ENCODE peak calls at places on chromosomes 16 and 17, in five cellular contexts. One of them, this sample, is unnamed. For H3K27me3, the result is how much of the 10 kb centered on the place peaks cover.

GRCh38 chr16:8113843-8114242 is 476.5 kb downstream of the TMEM114 start:
- DNase-seq in stomach: no peak
- DNase-seq in uterus: no peak
- DNase-seq in SK-N-SH: no peak
- DNase-seq in sigmoid colon: no peak
- DNase-seq in this sample: no peak

GRCh38 chr16:84175351-84176081 is 11.3 kb downstream of the TAF1C start:
- DNase-seq in uterus: peak
- DNase-seq in SK-N-SH: peak
- DNase-seq in stomach: peak
- DNase-seq in sigmoid colon: no peak
- DNase-seq in this sample: no peak

GRCh38 chr16:46629331-46629843 is 8.2 kb upstream of the SHCBP1 start:
- DNase-seq in stomach: no peak
- DNase-seq in SK-N-SH: peak
- DNase-seq in sigmoid colon: no peak
- DNase-seq in uterus: no peak
- DNase-seq in this sample: no peak

GRCh38 chr16:31329671-31330552 is 25.1 kb upstream of the ITGAX start:
- DNase-seq in stomach: no peak
- DNase-seq in uterus: no peak
- DNase-seq in sigmoid colon: peak
- DNase-seq in SK-N-SH: no peak
- DNase-seq in this sample: no peak

GRCh38 chr17:16989953-16990860 is 18.3 kb upstream of the TNFRSF13B start:
- DNase-seq in SK-N-SH: no peak
- DNase-seq in sigmoid colon: peak
- DNase-seq in uterus: no peak
- DNase-seq in stomach: no peak
- DNase-seq in this sample: no peak

GRCh38 chr17:20313306-20313705 is 154.0 kb downstream of the LGALS9B start:
- DNase-seq in SK-N-SH: no peak
- DNase-seq in stomach: no peak
- DNase-seq in uterus: no peak
- DNase-seq in sigmoid colon: no peak
- DNase-seq in this sample: no peak

GRCh38 chr17:80601146-80601545 is 56.5 kb downstream of the RPTOR start:
- DNase-seq in uterus: no peak
- DNase-seq in stomach: no peak
- DNase-seq in SK-N-SH: no peak
- DNase-seq in sigmoid colon: no peak
- DNase-seq in this sample: no peak

GRCh38 chr17:57577751-57578607 is 167.1 kb downstream of the CCDC182 start:
- DNase-seq in SK-N-SH: peak
- DNase-seq in uterus: peak
- DNase-seq in stomach: no peak
- DNase-seq in sigmoid colon: peak
- DNase-seq in this sample: no peak

GRCh38 chr17:36133629-36134259 is 30.1 kb downstream of the CCL4 start:
- DNase-seq in uterus: no peak
- DNase-seq in SK-N-SH: no peak
- DNase-seq in stomach: no peak
- DNase-seq in sigmoid colon: no peak
- DNase-seq in this sample: no peak

GRCh38 chr17:65627892-65628622 is 66.6 kb upstream of the AXIN2 start:
- DNase-seq in SK-N-SH: no peak
- DNase-seq in uterus: peak
- DNase-seq in stomach: peak
- DNase-seq in sigmoid colon: peak
- DNase-seq in this sample: peak

GRCh38 chr17:47305302-47305923 is 18.3 kb upstream of the EFCAB13 start:
- DNase-seq in SK-N-SH: no peak
- DNase-seq in stomach: no peak
- DNase-seq in uterus: no peak
- DNase-seq in sigmoid colon: no peak
- DNase-seq in this sample: peak

GRCh38 chr17:38428643-38429371 is 543 bp downstream of the ARHGAP23 start:
- DNase-seq in sigmoid colon: peak
- DNase-seq in SK-N-SH: peak
- DNase-seq in stomach: peak
- DNase-seq in uterus: peak
- DNase-seq in this sample: no peak

GRCh38 chr16:83903739-83904138 is 4.8 kb downstream of the MLYCD start:
- DNase-seq in stomach: no peak
- DNase-seq in uterus: no peak
- DNase-seq in SK-N-SH: no peak
- DNase-seq in sigmoid colon: peak
- DNase-seq in this sample: no peak

GRCh38 chr17:50117202-50118040 is 12.5 kb downstream of the SAMD14 start:
- DNase-seq in sigmoid colon: no peak
- DNase-seq in SK-N-SH: no peak
- DNase-seq in uterus: no peak
- DNase-seq in stomach: peak
- DNase-seq in this sample: no peak

GRCh38 chr17:57178839-57179238 is 77.5 kb upstream of the MSI2 start:
- DNase-seq in uterus: no peak
- DNase-seq in SK-N-SH: no peak
- DNase-seq in sigmoid colon: no peak
- DNase-seq in stomach: no peak
- DNase-seq in this sample: no peak

GRCh38 chr17:83119987-83120864 is 40.8 kb downstream of the METRNL start:
- DNase-seq in SK-N-SH: no peak
- DNase-seq in stomach: no peak
- DNase-seq in uterus: no peak
- DNase-seq in sigmoid colon: no peak
- DNase-seq in this sample: no peak

GRCh38 chr16:57993452-57993851 is 7.0 kb downstream of the ZNF319 start:
- DNase-seq in stomach: no peak
- DNase-seq in sigmoid colon: no peak
- DNase-seq in uterus: no peak
- DNase-seq in SK-N-SH: no peak
- DNase-seq in this sample: no peak

GRCh38 chr17:3207367-3207766 is at the start of gene OR1A1:
- DNase-seq in uterus: no peak
- DNase-seq in sigmoid colon: no peak
- DNase-seq in stomach: no peak
- DNase-seq in SK-N-SH: no peak
- DNase-seq in this sample: no peak

GRCh38 chr17:81523139-81524062 is 4.8 kb upstream of the FSCN2 start:
- DNase-seq in stomach: peak
- DNase-seq in uterus: no peak
- DNase-seq in SK-N-SH: peak
- DNase-seq in sigmoid colon: peak
- DNase-seq in this sample: no peak

GRCh38 chr17:1347681-1348318 is 52.2 kb downstream of the YWHAE start:
- DNase-seq in uterus: peak
- DNase-seq in stomach: peak
- DNase-seq in sigmoid colon: peak
- DNase-seq in SK-N-SH: no peak
- DNase-seq in this sample: peak

GRCh38 chr17:39746145-39746461 is 8.4 kb downstream of the GRB7 start:
- DNase-seq in SK-N-SH: no peak
- DNase-seq in stomach: no peak
- DNase-seq in sigmoid colon: peak
- DNase-seq in uterus: no peak
- DNase-seq in this sample: no peak

GRCh38 chr17:49557204-49558024 is 18.3 kb upstream of the NXPH3 start:
- DNase-seq in sigmoid colon: peak
- DNase-seq in stomach: peak
- DNase-seq in SK-N-SH: peak
- DNase-seq in uterus: no peak
- DNase-seq in this sample: no peak

GRCh38 chr17:74005790-74006189 is 197.7 kb upstream of the RPL38 start:
- DNase-seq in stomach: no peak
- DNase-seq in SK-N-SH: no peak
- DNase-seq in uterus: no peak
- DNase-seq in sigmoid colon: no peak
- DNase-seq in this sample: no peak

GRCh38 chr17:52106638-52107261 is 51.8 kb downstream of the CA10 start:
- DNase-seq in uterus: no peak
- DNase-seq in stomach: peak
- DNase-seq in SK-N-SH: peak
- DNase-seq in sigmoid colon: no peak
- DNase-seq in this sample: no peak

GRCh38 chr16:27204232-27204915 is 1.0 kb downstream of the KDM8 start:
- DNase-seq in SK-N-SH: no peak
- DNase-seq in uterus: no peak
- DNase-seq in stomach: no peak
- DNase-seq in sigmoid colon: no peak
- DNase-seq in this sample: no peak

GRCh38 chr17:82965371-82965770 is 114.0 kb upstream of the METRNL start:
- DNase-seq in uterus: no peak
- DNase-seq in stomach: no peak
- DNase-seq in sigmoid colon: no peak
- DNase-seq in SK-N-SH: no peak
- DNase-seq in this sample: no peak

GRCh38 chr17:373616-374225 is 21.1 kb upstream of the RPH3AL start:
- DNase-seq in sigmoid colon: no peak
- DNase-seq in uterus: no peak
- DNase-seq in stomach: no peak
- DNase-seq in SK-N-SH: no peak
- DNase-seq in this sample: no peak

GRCh38 chr16:27355610-27356009 is 41.8 kb downstream of the IL4R start:
- DNase-seq in SK-N-SH: no peak
- DNase-seq in stomach: peak
- DNase-seq in sigmoid colon: peak
- DNase-seq in uterus: no peak
- DNase-seq in this sample: no peak

GRCh38 chr16:88553739-88554138 is 16.5 kb upstream of the ZC3H18 start:
- DNase-seq in uterus: no peak
- DNase-seq in stomach: no peak
- DNase-seq in sigmoid colon: no peak
- DNase-seq in SK-N-SH: no peak
- DNase-seq in this sample: no peak

GRCh38 chr16:88554711-88555264 is 15.4 kb upstream of the ZC3H18 start:
- DNase-seq in uterus: no peak
- DNase-seq in sigmoid colon: no peak
- DNase-seq in stomach: no peak
- DNase-seq in SK-N-SH: no peak
- DNase-seq in this sample: no peak

GRCh38 chr16:88549671-88550643 is 20.2 kb upstream of the ZC3H18 start:
- DNase-seq in uterus: no peak
- DNase-seq in SK-N-SH: peak
- DNase-seq in stomach: no peak
- DNase-seq in sigmoid colon: no peak
- DNase-seq in this sample: no peak

GRCh38 chr16:88552166-88552565 is 18.0 kb upstream of the ZC3H18 start:
- DNase-seq in uterus: no peak
- DNase-seq in SK-N-SH: no peak
- DNase-seq in sigmoid colon: no peak
- DNase-seq in stomach: no peak
- DNase-seq in this sample: no peak

GRCh38 chr16:88552815-88553214 is 17.4 kb upstream of the ZC3H18 start:
- DNase-seq in sigmoid colon: no peak
- DNase-seq in stomach: no peak
- DNase-seq in uterus: no peak
- DNase-seq in SK-N-SH: no peak
- DNase-seq in this sample: no peak
- H3K27me3 ChIP-seq in sigmoid colon: under half
- H3K27me3 ChIP-seq in stomach: under half
- H3K27me3 ChIP-seq in uterus: under half
- H3K27me3 ChIP-seq in SK-N-SH: under half
- H3K27me3 ChIP-seq in this sample: under half

DNA sequence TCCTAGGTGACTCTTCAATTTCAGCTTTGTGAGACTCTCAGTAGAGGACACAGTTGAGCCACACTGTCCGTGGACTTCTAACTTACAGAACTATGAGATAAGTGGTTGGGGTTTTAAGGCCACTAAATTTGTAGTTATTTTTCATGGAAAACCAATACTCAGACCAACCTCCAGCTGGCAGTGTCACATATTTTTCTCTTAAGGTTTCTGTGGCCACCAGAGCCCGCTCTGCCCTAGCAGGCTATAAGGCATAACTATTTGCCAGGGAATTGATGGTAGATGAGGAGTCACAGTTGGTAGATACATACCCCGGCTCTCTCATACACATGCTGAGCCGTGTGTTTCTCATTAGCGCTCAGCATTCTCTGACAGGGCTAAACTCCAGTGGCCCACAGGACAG is 336.8 kb upstream of the MON1B start:
- DNase-seq in SK-N-SH: peak
- DNase-seq in stomach: no peak
- DNase-seq in uterus: no peak
- DNase-seq in sigmoid colon: no peak
- DNase-seq in this sample: no peak
- TF ChIP-seq CTCF in SK-N-SH: peak
- TF ChIP-seq CTCF in stomach: no peak
- TF ChIP-seq CTCF in uterus: no peak
- TF ChIP-seq CTCF in sigmoid colon: no peak
- TF ChIP-seq CTCF in this sample: peak

DNA sequence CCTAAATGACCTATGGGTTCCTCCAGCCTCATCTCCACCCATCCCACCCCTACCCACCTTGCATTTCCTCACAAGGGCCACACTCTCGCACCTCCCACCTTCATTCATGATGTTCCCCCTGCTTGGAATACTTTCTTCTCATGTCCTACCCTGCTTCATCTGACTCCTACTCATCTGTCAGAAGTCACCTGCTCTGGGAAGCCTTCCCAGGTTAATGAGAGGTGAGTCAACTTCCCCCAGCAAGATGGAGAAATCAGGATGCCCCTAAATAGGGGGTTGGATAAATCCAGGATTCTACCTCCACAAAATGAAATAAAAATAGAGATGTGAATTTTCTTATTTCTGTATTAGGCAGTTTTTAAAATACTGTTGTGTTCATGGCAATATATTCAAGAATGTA is 51.0 kb upstream of the WSB1 start:
- DNase-seq in SK-N-SH: no peak
- DNase-seq in uterus: no peak
- DNase-seq in stomach: no peak
- DNase-seq in sigmoid colon: no peak
- DNase-seq in this sample: no peak
- H3K4me3 ChIP-seq in SK-N-SH: no peak
- H3K4me3 ChIP-seq in uterus: no peak
- H3K4me3 ChIP-seq in stomach: no peak
- H3K4me3 ChIP-seq in sigmoid colon: no peak
- H3K4me3 ChIP-seq in this sample: no peak

GRCh38 chr17:28507567-28508195 is 1.5 kb downstream of the FOXN1 start:
- DNase-seq in uterus: no peak
- DNase-seq in sigmoid colon: no peak
- DNase-seq in SK-N-SH: no peak
- DNase-seq in stomach: no peak
- DNase-seq in this sample: no peak
- H3K27me3 ChIP-seq in uterus: under half
- H3K27me3 ChIP-seq in sigmoid colon: under half
- H3K27me3 ChIP-seq in SK-N-SH: under half
- H3K27me3 ChIP-seq in stomach: under half
- H3K27me3 ChIP-seq in this sample: half or more

GRCh38 chr16:10597184-10597583 is 16.8 kb upstream of the EMP2 start:
- DNase-seq in uterus: no peak
- DNase-seq in sigmoid colon: no peak
- DNase-seq in SK-N-SH: no peak
- DNase-seq in stomach: no peak
- DNase-seq in this sample: no peak
- TF ChIP-seq CTCF in uterus: no peak
- TF ChIP-seq CTCF in sigmoid colon: no peak
- TF ChIP-seq CTCF in SK-N-SH: no peak
- TF ChIP-seq CTCF in stomach: no peak
- TF ChIP-seq CTCF in this sample: no peak

This sample was measured in kidney epithelial cell.